ENCODE peak calls at places on chromosomes 6 and 20, in six cellular contexts. Z, A, I, J, P and N are unnamed samples. For H3K4me1, the result is how much of the 10 kb centered on the place peaks cover.

GRCh38 chr6:142009647-142010046 is 123.1 kb upstream of the GJE1 start:
- DNase-seq in Z (no peak), A (no peak), I (peak), J (no peak), P (no peak), N (no peak)

GRCh38 chr6:34249469-34250370 is 914 bp upstream of the SMIM29 start:
- DNase-seq in Z (no peak), A (no peak), I (no peak), J (no peak), P (no peak), N (no peak)

GRCh38 chr20:31718952-31719643 is 3.6 kb downstream of the BCL2L1 start:
- DNase-seq in Z (no peak), A (no peak), I (no peak), J (peak), P (no peak), N (no peak)

GRCh38 chr6:73823046-73823735 is 127.2 kb downstream of the CD109 start:
- DNase-seq in Z (no peak), A (no peak), I (no peak), J (no peak), P (no peak), N (no peak)

GRCh38 chr6:140636237-140636636 is 1261.8 kb upstream of the CITED2 start:
- DNase-seq in Z (no peak), A (no peak), I (no peak), J (no peak), P (no peak), N (no peak)

GRCh38 chr6:159169557-159170332 is 545 bp downstream of the FNDC1 start:
- DNase-seq in Z (no peak), A (no peak), I (peak), J (no peak), P (peak), N (peak)

GRCh38 chr6:77740380-77740779 is 87.5 kb downstream of the MEI4 start:
- DNase-seq in Z (no peak), A (no peak), I (peak), J (no peak), P (no peak), N (no peak)

GRCh38 chr6:168737481-168737880 is 296.5 kb downstream of the SMOC2 start:
- DNase-seq in Z (no peak), A (no peak), I (no peak), J (no peak), P (no peak), N (no peak)

GRCh38 chr6:125639621-125640020 is 109.8 kb upstream of the HEY2 start:
- DNase-seq in Z (no peak), A (no peak), I (no peak), J (no peak), P (no peak), N (no peak)

GRCh38 chr20:25285856-25286798 is 38.2 kb downstream of the PYGB start:
- DNase-seq in Z (no peak), A (peak), I (no peak), J (peak), P (peak), N (peak)

GRCh38 chr20:32674362-32674789 is 635 bp upstream of the C20orf203 start:
- DNase-seq in Z (peak), A (peak), I (peak), J (peak), P (peak), N (peak)

GRCh38 chr20:63957690-63958441 is 1.6 kb upstream of the UCKL1 start:
- DNase-seq in Z (no peak), A (no peak), I (peak), J (peak), P (no peak), N (no peak)

GRCh38 chr20:58127731-58128130 is 100.7 kb downstream of the ANKRD60 start:
- DNase-seq in Z (no peak), A (peak), I (peak), J (no peak), P (no peak), N (no peak)

GRCh38 chr6:18405477-18406293 is 18.5 kb downstream of the RNF144B start:
- DNase-seq in Z (no peak), A (no peak), I (peak), J (no peak), P (no peak), N (no peak)

GRCh38 chr20:61924211-61924857 is 141.3 kb downstream of the TAF4 start:
- DNase-seq in Z (no peak), A (no peak), I (no peak), J (no peak), P (no peak), N (peak)

GRCh38 chr20:42945194-42945593 is 244.5 kb downstream of the PTPRT start:
- DNase-seq in Z (no peak), A (no peak), I (no peak), J (no peak), P (no peak), N (no peak)

DNA sequence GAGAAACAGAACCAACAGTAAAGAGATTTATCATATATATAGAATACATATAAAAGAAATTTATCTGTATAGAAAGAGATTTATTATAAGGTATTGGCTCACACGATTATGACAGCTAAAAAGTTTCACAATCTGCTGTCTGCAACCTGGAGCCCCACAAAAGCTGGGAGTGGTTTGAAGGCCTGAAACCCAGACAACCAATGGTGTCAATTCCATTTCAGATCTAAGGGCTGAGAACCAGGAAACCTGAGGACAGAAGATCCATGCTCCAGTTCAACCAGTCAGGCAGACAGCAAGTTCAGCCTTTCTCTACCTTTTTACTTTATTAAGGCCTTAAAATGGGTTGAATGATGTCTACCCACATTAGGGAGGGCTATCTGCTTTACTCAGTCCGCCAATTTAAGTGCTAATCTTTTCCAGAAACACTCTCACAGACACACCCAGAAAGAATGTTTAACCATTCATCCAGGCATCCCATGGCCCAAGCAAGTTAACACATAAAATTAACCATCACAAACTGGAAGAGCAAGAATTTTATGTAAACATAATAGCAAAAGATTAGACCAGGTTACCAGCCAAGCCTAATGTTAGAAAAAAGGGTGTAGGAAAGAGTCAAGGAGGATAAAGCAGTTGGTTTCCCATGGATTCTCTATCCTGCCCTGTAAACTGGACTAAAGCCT is 170.9 kb downstream of the FUT9 start:
- DNase-seq in Z (no peak), A (no peak), I (no peak), J (no peak), P (no peak), N (no peak)
- TF ChIP-seq POLR2A in Z (no peak), A (no peak), I (no peak), J (no peak), P (no peak), N (no peak)

GRCh38 chr20:50140339-50140859 is 13.1 kb downstream of the PEDS1 start:
- DNase-seq in Z (no peak), A (no peak), I (no peak), J (no peak), P (no peak), N (no peak)
- H3K27ac ChIP-seq in Z (no peak), A (no peak), I (no peak), J (no peak), P (peak), N (no peak)

GRCh38 chr6:158027590-158028285 is 46.1 kb downstream of the SYNJ2 start:
- DNase-seq in Z (no peak), A (no peak), I (no peak), J (no peak), P (no peak), N (no peak)

GRCh38 chr6:158026901-158027589 is 45.4 kb downstream of the SYNJ2 start:
- DNase-seq in Z (no peak), A (no peak), I (no peak), J (no peak), P (no peak), N (no peak)

GRCh38 chr6:158029668-158030230 is 48.1 kb downstream of the SYNJ2 start:
- DNase-seq in Z (no peak), A (no peak), I (no peak), J (no peak), P (peak), N (no peak)

GRCh38 chr6:158028876-158029275 is 47.2 kb downstream of the SYNJ2 start:
- DNase-seq in Z (no peak), A (no peak), I (no peak), J (no peak), P (no peak), N (no peak)

DNA sequence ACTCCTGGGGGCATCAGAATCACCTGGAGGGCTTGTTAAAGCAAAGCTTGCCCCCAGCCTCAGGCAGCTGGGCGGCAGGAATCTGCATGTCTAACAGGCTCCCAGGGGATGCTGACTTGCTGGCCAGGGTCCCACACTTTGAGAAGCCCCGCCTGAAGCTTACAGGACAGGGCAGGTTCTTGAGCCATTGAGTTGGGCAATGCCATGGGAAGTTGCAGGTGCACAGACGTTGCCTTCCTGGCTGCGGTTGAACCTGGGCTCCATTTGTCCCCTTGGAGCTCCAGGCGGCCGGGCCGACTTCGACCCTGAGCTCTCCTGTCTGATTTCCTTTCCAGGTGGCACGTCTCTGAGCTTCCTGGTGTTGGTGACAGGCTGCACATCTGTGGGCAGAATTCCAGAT is 46.8 kb downstream of the SYNJ2 start:
- DNase-seq in Z (no peak), A (peak), I (no peak), J (no peak), P (no peak), N (no peak)
- H3K4me1 ChIP-seq in Z (under half), A (half or more), I (half or more), J (under half), P (under half), N (under half)

DNA sequence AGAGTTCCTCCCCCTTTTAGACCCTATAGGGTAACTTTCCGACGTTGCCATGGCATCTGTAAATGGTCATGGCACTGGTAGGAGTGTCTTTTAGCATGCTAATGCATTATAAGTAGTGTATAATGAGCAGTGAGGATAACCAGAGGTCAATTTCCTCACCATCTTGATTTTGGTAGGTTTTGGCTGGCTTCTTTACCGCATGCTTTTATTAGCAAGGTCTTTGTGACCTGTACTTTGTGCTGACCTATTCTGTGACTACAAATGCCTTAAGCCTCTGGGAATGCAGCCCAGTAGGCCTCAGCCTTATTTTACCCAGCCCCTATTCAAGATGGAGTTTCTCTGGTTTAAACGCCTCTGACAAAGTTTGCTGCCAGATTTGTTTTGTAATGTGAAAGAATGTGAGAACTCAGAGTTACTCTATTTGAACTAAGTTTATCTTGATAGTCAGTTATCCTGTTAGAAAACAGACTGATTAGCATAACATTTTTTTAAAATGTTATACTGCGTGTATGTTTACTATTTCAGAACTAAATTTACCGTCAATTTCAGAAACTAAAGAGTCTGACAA is 111.3 kb upstream of the PRSS16 start:
- DNase-seq in Z (no peak), A (no peak), I (no peak), J (no peak), P (no peak), N (no peak)
- TF ChIP-seq POLR2A in Z (no peak), A (no peak), I (no peak), J (no peak), P (no peak), N (no peak)

GRCh38 chr20:22371843-22372242 is 212.5 kb downstream of the FOXA2 start:
- DNase-seq in Z (peak), A (no peak), I (no peak), J (no peak), P (no peak), N (no peak)

GRCh38 chr20:22370137-22370536 is 214.2 kb downstream of the FOXA2 start:
- DNase-seq in Z (no peak), A (no peak), I (no peak), J (no peak), P (no peak), N (no peak)

GRCh38 chr20:22374678-22375590 is 209.4 kb downstream of the FOXA2 start:
- DNase-seq in Z (no peak), A (no peak), I (no peak), J (no peak), P (no peak), N (no peak)

GRCh38 chr20:22373164-22373895 is 211.0 kb downstream of the FOXA2 start:
- DNase-seq in Z (no peak), A (no peak), I (no peak), J (peak), P (no peak), N (no peak)

DNA sequence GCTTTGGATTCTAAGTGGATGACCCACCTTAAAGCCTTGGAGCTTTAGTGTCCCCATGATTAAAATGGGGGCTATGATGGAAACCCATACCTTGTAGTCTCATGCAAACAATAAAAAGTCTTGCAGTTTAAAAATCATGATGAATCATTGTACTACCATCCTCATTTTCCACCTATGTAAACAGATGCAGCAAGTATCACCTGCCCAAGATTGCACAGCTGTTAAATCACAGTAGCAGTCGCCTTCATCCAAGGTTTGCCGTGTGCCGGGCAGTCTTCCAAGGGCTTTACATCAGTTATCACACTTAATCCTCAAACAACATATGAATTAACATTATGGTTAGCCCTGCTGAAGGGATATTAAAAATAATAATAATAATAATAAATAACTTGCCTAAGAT is 210.3 kb downstream of the FOXA2 start:
- DNase-seq in Z (no peak), A (no peak), I (no peak), J (no peak), P (no peak), N (no peak)
- H3K27ac ChIP-seq in Z (no peak), A (no peak), I (no peak), J (no peak), P (no peak), N (no peak)

DNA sequence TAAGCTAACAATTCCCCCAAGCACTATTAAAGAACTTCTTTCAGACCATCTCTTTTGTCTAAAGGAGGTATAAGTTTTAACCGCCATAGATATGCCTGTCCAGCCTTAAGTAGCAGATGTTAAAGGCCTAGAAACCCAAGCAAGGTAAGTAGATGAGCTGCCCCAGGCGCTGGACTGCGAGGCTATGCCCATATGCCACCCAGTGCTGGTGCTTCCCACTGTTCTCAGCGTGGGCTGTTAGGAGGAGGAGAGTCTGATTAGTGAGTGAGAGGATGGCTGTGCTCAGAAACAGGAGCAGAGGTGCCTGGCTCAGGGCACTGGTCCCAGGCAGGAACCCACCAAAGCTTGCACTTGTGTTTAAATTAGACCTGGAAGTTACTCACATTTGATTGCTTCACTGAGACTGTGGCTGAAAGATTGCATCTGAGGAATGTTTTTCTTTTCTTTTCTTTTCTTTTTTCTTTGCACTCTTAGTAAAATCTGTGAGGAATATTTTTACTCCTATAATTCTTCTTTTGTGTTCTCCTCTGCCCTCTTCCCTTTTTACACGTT is 32.2 kb downstream of the PRPH2 start:
- DNase-seq in Z (no peak), A (no peak), I (peak), J (no peak), P (no peak), N (no peak)
- H3K4me1 ChIP-seq in Z (under half), A (under half), I (under half), J (under half), P (under half), N (under half)

GRCh38 chr6:132763269-132763668 is 5.6 kb upstream of the VNN2 start:
- DNase-seq in Z (peak), A (no peak), I (no peak), J (peak), P (peak), N (no peak)
- TF ChIP-seq POLR2A in Z (no peak), A (no peak), I (no peak), J (no peak), P (no peak), N (no peak)